ENCODE peak calls at places on chromosomes 7 and 10, in four cellular contexts. O is CD4-positive, alpha-beta T cell; P is gastrocnemius medialis; H is lower lobe of right lung. U is an unnamed sample.

GRCh38 chr10:125174360-125174759 is 14.0 kb upstream of the CTBP2 start:
- ATAC-seq in H (no peak), O (no peak), P (no peak), U (no peak)

GRCh38 chr10:85993840-85994507 is 372.6 kb downstream of the GRID1 start:
- ATAC-seq in H (no peak), P (no peak), O (no peak), U (no peak)

GRCh38 chr7:143327903-143328302 is 12.0 kb downstream of the CLCN1 start:
- ATAC-seq in H (no peak), O (no peak), P (no peak), U (no peak)

GRCh38 chr7:78171398-78171797 is 372.8 kb downstream of the PHTF2 start:
- ATAC-seq in P (no peak), H (no peak), O (no peak), U (no peak)

GRCh38 chr7:55515569-55516279 is 56.6 kb downstream of the VOPP1 start:
- ATAC-seq in H (no peak), O (no peak), P (peak), U (peak)

GRCh38 chr10:80283119-80283518 is 6.3 kb downstream of the MAT1A start:
- ATAC-seq in H (no peak), P (no peak), O (no peak), U (no peak)

GRCh38 chr7:12323415-12323814 is 80.2 kb downstream of the VWDE start:
- ATAC-seq in P (no peak), O (no peak), H (no peak), U (no peak)

GRCh38 chr10:120453886-120454285 is 3.1 kb upstream of the PLPP4 start:
- ATAC-seq in O (no peak), H (no peak), P (no peak), U (no peak)

GRCh38 chr10:31479752-31480151 is 160.7 kb downstream of the ZEB1 start:
- ATAC-seq in O (peak), P (no peak), H (no peak), U (no peak)

GRCh38 chr7:99837649-99838361 is 10.0 kb downstream of the CYP3A43 start:
- ATAC-seq in O (no peak), P (peak), H (peak), U (no peak)

GRCh38 chr10:94108200-94108599 is 114.5 kb downstream of the PLCE1 start:
- ATAC-seq in H (no peak), P (no peak), O (no peak), U (no peak)

GRCh38 chr7:101869901-101870290 is 52.5 kb downstream of the CUX1 start:
- ATAC-seq in H (peak), P (no peak), O (no peak), U (no peak)

GRCh38 chr7:158973440-158973839 is 117.1 kb downstream of the DYNC2I1 start:
- ATAC-seq in H (no peak), P (no peak), O (peak), U (no peak)

GRCh38 chr10:88473989-88474883 is 108.9 kb downstream of the RNLS start:
- ATAC-seq in H (peak), O (no peak), P (peak), U (no peak)

GRCh38 chr10:48287417-48288391 is 13.2 kb upstream of the FRMPD2 start:
- ATAC-seq in P (no peak), O (no peak), H (peak), U (no peak)

GRCh38 chr10:125146791-125147604 is 13.4 kb downstream of the CTBP2 start:
- ATAC-seq in P (no peak), H (peak), O (no peak), U (peak)

GRCh38 chr10:45404087-45404769 is 30.2 kb downstream of the ALOX5 start:
- ATAC-seq in H (peak), O (no peak), P (peak), U (peak)

GRCh38 chr10:63064706-63065105 is 68.4 kb upstream of the NRBF2 start:
- ATAC-seq in O (no peak), H (no peak), P (no peak), U (no peak)

GRCh38 chr10:89478085-89478738 is 57.2 kb downstream of the SLC16A12 start:
- ATAC-seq in O (no peak), H (peak), P (no peak), U (no peak)

GRCh38 chr10:24816997-24817396 is 93.3 kb upstream of the ARHGAP21 start:
- ATAC-seq in H (no peak), O (no peak), P (no peak), U (no peak)

GRCh38 chr7:93262535-93262934 is 30.4 kb downstream of the VPS50 start:
- ATAC-seq in O (no peak), H (no peak), P (no peak), U (no peak)

GRCh38 chr10:5640036-5640435 is 26.4 kb downstream of the ASB13 start:
- ATAC-seq in P (no peak), O (no peak), H (no peak), U (no peak)

GRCh38 chr10:31157125-31157983 is 125.7 kb upstream of the ZNF438 start:
- ATAC-seq in H (peak), P (peak), O (no peak), U (peak)

GRCh38 chr10:46048152-46048551 is 2.1 kb upstream of the MSMB start:
- ATAC-seq in P (no peak), H (no peak), O (no peak), U (no peak)

GRCh38 chr10:118522791-118523498 is 72.5 kb downstream of the PRLHR start:
- ATAC-seq in H (no peak), O (no peak), P (no peak), U (no peak)

GRCh38 chr10:92356041-92356440 is 65.1 kb downstream of the MARCHF5 start:
- ATAC-seq in H (no peak), O (no peak), P (no peak), U (no peak)

GRCh38 chr7:107966701-107967100 is 36.3 kb downstream of the LAMB1 start:
- ATAC-seq in H (peak), P (peak), O (no peak), U (peak)

GRCh38 chr7:51350195-51350896 is 33.7 kb upstream of the COBL start:
- ATAC-seq in O (no peak), H (peak), P (peak), U (no peak)

GRCh38 chr7:130872756-130873448 is 138.9 kb upstream of the KLF14 start:
- ATAC-seq in H (no peak), P (no peak), O (no peak), U (no peak)

GRCh38 chr10:114283091-114283490 is 44.0 kb downstream of the VWA2 start:
- ATAC-seq in P (no peak), O (no peak), H (no peak), U (no peak)

GRCh38 chr10:866577-866941 is 64.9 kb downstream of the LARP4B start:
- ATAC-seq in P (no peak), H (no peak), O (no peak), U (no peak)

GRCh38 chr7:43735403-43735801 is 6.1 kb upstream of the COA1 start:
- ATAC-seq in O (no peak), P (no peak), H (no peak), U (no peak)

GRCh38 chr10:14366760-14367159 is 36.0 kb upstream of the FRMD4A start:
- ATAC-seq in H (no peak), P (no peak), O (no peak), U (no peak)

GRCh38 chr10:114611617-114612016 is 46.5 kb downstream of the ABLIM1 start:
- ATAC-seq in H (peak), P (peak), O (no peak), U (no peak)

GRCh38 chr7:159143780-159144755 is 599 bp downstream of the VIPR2 start:
- ATAC-seq in O (no peak), H (peak), P (no peak), U (peak)

GRCh38 chr7:108135446-108136190 is 5.5 kb upstream of the LAMB4 start:
- ATAC-seq in P (no peak), O (peak), H (peak), U (no peak)

DNA sequence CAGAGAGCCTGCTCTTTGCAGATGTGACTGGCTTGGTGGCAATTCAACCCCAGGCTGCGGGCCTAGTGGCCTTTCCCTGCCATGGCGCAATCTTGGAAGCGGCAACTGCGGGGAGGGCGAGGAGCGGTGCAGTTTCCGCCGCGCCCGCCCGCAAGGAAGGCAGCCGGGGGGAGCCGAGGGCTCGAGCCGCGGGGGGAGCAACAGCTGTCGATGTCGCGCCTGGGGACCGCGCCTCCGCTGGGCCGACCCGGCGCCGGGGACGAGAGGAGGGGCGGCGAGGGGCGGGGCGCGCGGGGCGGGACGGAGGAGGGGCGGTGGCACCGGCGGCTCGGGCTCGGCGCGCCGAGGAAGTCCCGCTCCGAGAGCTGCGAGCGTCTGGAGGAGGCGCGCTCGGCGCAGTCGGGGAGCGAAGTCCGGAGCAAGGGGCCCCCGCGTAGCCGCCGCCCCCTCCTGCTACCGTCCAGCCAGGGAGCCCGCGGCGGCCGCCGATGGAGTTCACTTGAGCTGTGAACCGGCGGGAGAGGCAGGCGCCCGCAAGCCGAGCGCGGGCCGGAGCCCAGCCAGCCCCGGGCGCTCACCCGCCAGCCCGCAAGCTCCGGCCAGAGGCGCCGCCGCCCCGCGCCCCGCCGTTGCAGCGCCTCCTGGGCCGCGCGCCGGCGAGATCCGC is 438.1 kb upstream of the GALNT17 start:
- ATAC-seq in O (peak), P (peak), H (peak), U (peak)
- TF ChIP-seq CTCF in O (no peak), P (no peak), H (peak), U (no peak)

GRCh38 chr10:20415684-20416083 is 481.4 kb downstream of the NEBL start:
- ATAC-seq in O (no peak), P (no peak), H (no peak), U (no peak)
- H3K27ac ChIP-seq in O (no peak), P (no peak), H (no peak), U (no peak)

GRCh38 chr7:82808633-82809032 is 354.1 kb downstream of the PCLO start:
- ATAC-seq in H (no peak), P (no peak), O (no peak), U (no peak)
- TF ChIP-seq CTCF in H (no peak), P (no peak), O (no peak), U (no peak)

GRCh38 chr7:140262242-140262903 is 85.6 kb upstream of the KDM7A start:
- ATAC-seq in O (no peak), P (no peak), H (no peak), U (no peak)
- H3K27ac ChIP-seq in O (no peak), P (no peak), H (no peak), U (no peak)

U was measured in gastroesophageal sphincter.